ENCODE peak calls at places on chromosomes 11 and 22, in six cellular contexts. O is thyroid gland, K is right lobe of liver, Y is spleen, A is body of pancreas, E is uterus. F is an unnamed sample. For H3K4me1 and H3K36me3, the result is how much of the 10 kb centered on the place peaks cover.

GRCh38 chr11:64969209-64969608 is 2.7 kb downstream of the MAJIN start:
- DNase-seq in A (no peak), K (no peak), O (no peak), Y (no peak), E (no peak), F (no peak)

GRCh38 chr11:47506363-47506762 is 46.6 kb downstream of the CELF1 start:
- DNase-seq in E (no peak), A (no peak), O (no peak), Y (no peak), K (no peak), F (no peak)

GRCh38 chr22:46001426-46002106 is 24.6 kb upstream of the WNT7B start:
- DNase-seq in Y (peak), A (no peak), K (peak), O (peak), E (no peak), F (peak)

GRCh38 chr11:119671048-119671447 is 58.0 kb downstream of the NECTIN1 start:
- DNase-seq in Y (no peak), E (peak), O (peak), A (peak), K (no peak), F (peak)

GRCh38 chr11:34682822-34683221 is 61.9 kb downstream of the EHF start:
- DNase-seq in E (no peak), K (no peak), A (no peak), O (no peak), Y (no peak), F (no peak)

GRCh38 chr11:115226556-115226955 is 277.7 kb downstream of the CADM1 start:
- DNase-seq in E (no peak), Y (no peak), K (no peak), A (no peak), O (peak), F (no peak)

GRCh38 chr22:50303848-50304527 is 3.5 kb downstream of the PLXNB2 start:
- DNase-seq in A (peak), Y (no peak), O (peak), E (peak), K (peak), F (no peak)

GRCh38 chr11:45048870-45049825 is 97.3 kb upstream of the PRDM11 start:
- DNase-seq in E (peak), O (peak), K (no peak), Y (no peak), A (peak), F (peak)

GRCh38 chr11:116422556-116422955 is 350.2 kb downstream of the BUD13 start:
- DNase-seq in Y (no peak), A (no peak), E (no peak), O (no peak), K (no peak), F (no peak)

GRCh38 chr11:34263462-34264186 is 94.2 kb downstream of the ABTB2 start:
- DNase-seq in E (peak), A (peak), K (peak), Y (no peak), O (peak), F (no peak)

DNA sequence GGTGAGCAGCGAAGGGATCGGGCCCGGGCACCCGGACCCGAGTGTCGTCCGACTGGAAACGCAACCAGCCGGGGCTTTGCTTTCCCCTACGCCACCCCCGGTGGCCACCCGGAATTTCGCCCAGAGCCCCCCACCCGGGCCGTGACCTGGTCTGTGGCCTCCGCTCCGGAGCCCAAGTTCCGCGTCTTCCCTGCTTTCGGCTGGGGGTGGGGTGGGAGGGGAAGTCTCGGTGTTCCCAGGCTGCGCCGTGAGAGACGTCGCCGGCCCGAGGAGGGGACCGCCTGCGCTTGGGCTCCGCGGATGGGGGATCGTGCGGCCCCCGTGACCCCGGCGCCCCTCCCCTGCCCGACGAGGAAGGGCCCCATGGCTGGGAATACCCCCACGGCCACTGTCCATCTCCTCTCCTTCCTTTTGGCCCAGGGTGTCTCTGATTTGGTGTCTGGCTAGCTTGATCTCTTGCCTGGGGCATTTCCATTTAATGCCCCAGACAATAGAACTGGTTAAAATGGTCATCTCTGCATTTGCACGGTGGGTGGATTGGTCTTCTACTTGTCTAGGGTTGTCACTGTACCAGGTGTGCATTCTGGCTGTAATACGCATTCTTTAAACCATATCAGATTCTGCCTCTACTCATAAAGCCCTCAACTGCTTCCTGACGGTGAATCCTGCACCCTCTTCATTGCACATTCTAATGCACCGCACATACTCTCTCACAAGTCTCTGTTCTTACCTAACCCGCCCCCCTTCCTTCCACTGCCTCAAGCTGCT is 800 bp downstream of the SIK2 start:
- DNase-seq in Y (no peak), E (no peak), O (peak), K (no peak), A (peak), F (peak)
- H3K4me1 ChIP-seq in Y (under half), E (under half), O (under half), K (under half), A (under half), F (under half)

GRCh38 chr11:17300372-17300771 is 23.8 kb downstream of the NUCB2 start:
- DNase-seq in K (no peak), O (no peak), A (no peak), Y (no peak), E (no peak), F (no peak)
- H3K36me3 ChIP-seq in K (under half), O (under half), A (under half), Y (under half), E (under half), F (under half)

DNA sequence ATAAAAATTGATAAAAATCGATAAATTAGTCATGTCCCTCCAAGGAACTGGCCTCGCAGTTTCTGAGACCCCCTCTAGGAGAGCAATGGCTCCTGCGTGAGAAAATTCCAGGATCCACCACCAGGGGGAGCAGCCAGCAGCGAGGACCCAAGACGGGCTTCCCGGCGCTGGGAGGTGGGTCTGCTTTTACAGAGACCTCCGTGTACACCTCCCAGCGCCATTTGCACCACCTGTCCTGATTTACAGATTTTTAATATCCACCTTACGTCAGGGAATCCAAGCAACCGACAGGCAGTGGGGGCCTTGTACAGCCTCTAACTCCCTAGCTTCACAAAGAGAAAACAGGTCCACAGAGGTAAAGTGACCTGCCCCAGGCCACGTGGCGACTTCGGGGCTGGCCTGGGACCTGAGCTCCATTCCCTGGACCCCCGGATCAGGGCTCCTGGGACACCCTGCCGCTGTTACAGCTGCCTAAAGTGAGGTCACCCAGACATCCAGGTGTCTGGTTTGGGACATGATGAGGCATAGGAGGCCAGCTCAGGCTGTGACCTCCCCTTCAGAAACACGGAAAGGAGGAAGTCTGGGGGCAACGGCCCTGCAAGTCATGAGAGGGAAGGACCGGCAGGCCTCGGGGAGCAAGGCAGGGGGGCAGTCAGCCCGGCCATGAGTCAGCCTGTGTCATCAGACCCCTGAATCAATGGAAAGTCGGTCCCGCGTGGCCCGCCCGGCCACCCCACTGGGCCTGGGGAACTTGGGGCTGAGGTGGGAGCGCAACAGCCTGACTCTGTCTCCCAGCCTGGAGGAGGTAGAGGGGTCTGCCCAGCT is 3.5 kb downstream of the OSM start:
- DNase-seq in O (peak), Y (peak), A (peak), K (peak), E (peak), F (peak)
- TF ChIP-seq POLR2A in O (no peak), Y (no peak), A (no peak), K (no peak), E (no peak), F (no peak)

DNA sequence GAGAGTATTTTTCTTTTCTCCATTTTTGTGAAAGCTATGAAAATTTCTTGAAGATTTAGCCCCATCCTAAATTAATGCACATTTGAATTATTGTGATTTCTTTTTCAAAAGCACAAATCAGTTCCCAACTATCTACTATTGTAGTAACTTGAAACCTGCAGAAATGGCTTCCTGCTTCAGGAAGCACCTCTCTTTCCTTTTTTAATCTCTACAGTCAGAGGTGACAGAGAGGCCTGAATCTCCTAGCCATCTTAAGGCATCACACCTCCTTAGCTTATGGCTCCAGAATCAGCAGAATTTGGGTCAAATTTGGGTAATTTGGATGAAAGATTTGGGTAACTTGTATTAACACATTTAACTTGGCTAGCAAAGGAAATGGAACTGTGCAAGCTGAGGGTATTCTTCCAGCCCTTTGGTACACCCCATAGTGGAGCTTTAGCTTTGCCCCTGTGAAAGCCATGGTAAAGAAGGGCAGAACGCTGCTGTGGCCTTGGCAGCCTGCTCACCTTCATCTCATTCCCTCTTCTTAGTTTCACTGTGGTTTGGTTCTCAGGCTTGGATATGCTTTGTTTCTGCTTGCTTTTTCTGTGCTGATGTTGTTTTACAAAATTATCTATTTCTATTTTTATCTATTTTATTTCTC is 16.2 kb downstream of the TBCEL start:
- DNase-seq in E (no peak), O (no peak), Y (no peak), K (no peak), A (no peak), F (no peak)
- H3K4me1 ChIP-seq in E (under half), O (under half), Y (under half), K (under half), A (under half), F (under half)

DNA sequence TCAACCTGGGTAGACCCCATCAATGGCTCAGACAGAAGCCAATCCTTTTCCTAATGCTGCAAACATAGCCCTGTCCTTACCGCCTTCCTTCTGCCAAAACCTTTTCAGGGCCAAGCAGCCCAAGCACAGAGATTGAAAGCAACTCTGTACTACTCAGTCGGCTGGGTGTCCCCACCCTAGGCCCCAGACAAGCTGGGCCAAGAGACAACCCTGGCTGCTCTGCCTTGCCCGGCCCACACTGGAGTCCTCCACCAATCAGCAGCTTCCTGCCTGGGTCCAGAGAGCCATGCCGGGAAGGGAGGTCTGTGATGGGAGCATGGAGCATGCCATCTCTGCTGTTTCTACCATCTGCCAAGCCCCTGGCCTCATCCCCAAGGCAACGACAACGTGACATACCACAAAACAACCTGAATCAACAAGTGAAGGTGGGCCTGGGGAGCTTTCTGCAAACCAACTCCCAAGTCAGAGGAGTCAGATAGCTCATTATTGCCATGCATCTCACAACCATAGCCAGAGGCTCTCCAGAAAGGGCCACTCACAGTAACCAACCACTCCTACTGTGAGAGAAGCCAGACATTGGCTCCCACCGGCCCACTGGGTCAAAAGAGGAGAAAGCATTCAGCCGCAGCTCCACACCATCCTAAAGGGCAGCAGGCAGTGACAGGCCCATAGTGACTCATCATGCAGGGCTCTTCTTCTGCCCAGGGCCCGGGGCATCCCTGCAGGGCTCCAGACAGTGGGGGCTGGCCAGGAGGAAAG is 18.2 kb downstream of the PATZ1 start:
- DNase-seq in O (no peak), A (no peak), E (no peak), Y (no peak), K (no peak), F (no peak)
- H3K36me3 ChIP-seq in O (half or more), A (under half), E (under half), Y (half or more), K (under half), F (under half)

GRCh38 chr11:2258501-2259465 is 11.6 kb downstream of the ASCL2 start:
- DNase-seq in A (peak), E (no peak), K (peak), Y (peak), O (no peak), F (no peak)
- TF ChIP-seq POLR2A in A (no peak), E (no peak), K (no peak), Y (no peak), O (no peak), F (no peak)

DNA sequence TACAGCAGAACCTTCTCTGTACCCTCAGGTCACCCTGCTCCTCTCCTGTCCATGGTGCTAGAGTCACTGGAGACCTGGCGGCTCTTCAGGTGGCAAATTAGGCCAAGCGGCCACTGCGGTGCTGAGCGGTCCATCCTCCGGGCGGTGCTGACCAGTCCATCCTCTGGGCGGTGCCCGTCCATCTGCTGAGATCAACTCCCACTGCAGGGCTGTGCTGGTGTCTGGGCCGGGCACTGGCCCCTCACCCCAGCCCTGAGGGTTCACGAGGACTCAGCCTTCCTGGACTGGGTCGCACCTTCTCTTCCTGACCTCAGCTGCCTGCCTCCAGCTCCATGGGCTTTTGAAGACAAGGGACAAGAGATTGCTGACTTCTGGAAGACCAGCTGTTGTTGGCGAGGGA is 782.9 kb downstream of the BRD1 start:
- DNase-seq in K (no peak), O (no peak), Y (no peak), E (no peak), A (no peak), F (no peak)
- H3K4me1 ChIP-seq in K (under half), O (under half), Y (under half), E (under half), A (under half), F (under half)

GRCh38 chr22:20517841-20518592 is 10.6 kb downstream of the MED15 start:
- DNase-seq in K (peak), A (no peak), Y (no peak), E (no peak), O (no peak), F (no peak)

GRCh38 chr22:20522134-20522827 is 14.9 kb downstream of the MED15 start:
- DNase-seq in E (no peak), O (no peak), K (no peak), Y (no peak), A (no peak), F (no peak)

GRCh38 chr22:20519558-20519957 is 12.1 kb downstream of the MED15 start:
- DNase-seq in Y (no peak), A (no peak), K (no peak), E (no peak), O (no peak), F (no peak)

GRCh38 chr22:20522828-20523117 is 15.4 kb downstream of the MED15 start:
- DNase-seq in Y (no peak), A (no peak), K (no peak), O (no peak), E (no peak), F (no peak)

GRCh38 chr22:20520093-20520511 is 12.7 kb downstream of the MED15 start:
- DNase-seq in A (no peak), K (no peak), Y (no peak), E (no peak), O (no peak), F (no peak)
- H3K36me3 ChIP-seq in A (under half), K (under half), Y (under half), E (under half), O (under half), F (under half)

GRCh38 chr11:96271777-96272176 is 71.2 kb downstream of the MAML2 start:
- DNase-seq in A (no peak), Y (no peak), K (no peak), E (no peak), O (no peak), F (no peak)
- TF ChIP-seq POLR2A in A (no peak), Y (no peak), K (no peak), E (no peak), O (no peak), F (no peak)

GRCh38 chr22:29630180-29630498 is 26.7 kb downstream of the NF2 start:
- DNase-seq in K (no peak), E (no peak), A (no peak), O (no peak), Y (no peak), F (no peak)
- H3K4me1 ChIP-seq in K (under half), E (under half), A (under half), O (under half), Y (under half), F (under half)